ENCODE peak calls at places on chromosomes 6 and 20, in six cellular contexts. Q, A, T, C, L and R are unnamed samples.

GRCh38 chr6:104537185-104537584 is 322.5 kb downstream of the HACE1 start:
- DNase-seq in Q (peak), A (no peak), T (no peak), C (peak), L (no peak), R (peak)

GRCh38 chr20:23092861-23093543 is 6.9 kb upstream of the CD93 start:
- DNase-seq in Q (no peak), A (no peak), T (no peak), C (no peak), L (no peak), R (no peak)

GRCh38 chr6:75430631-75431345 is 62.8 kb downstream of the FILIP1 start:
- DNase-seq in Q (peak), A (no peak), T (no peak), C (no peak), L (no peak), R (no peak)

GRCh38 chr6:150315626-150316025 is 53.2 kb upstream of the IYD start:
- DNase-seq in Q (no peak), A (no peak), T (no peak), C (no peak), L (no peak), R (no peak)

GRCh38 chr6:9540534-9541126 is 874.2 kb downstream of the TFAP2A start:
- DNase-seq in Q (peak), A (no peak), T (no peak), C (peak), L (peak), R (peak)

GRCh38 chr20:34709044-34709835 is 5.1 kb downstream of the TP53INP2 start:
- DNase-seq in Q (peak), A (peak), T (peak), C (peak), L (peak), R (peak)

GRCh38 chr6:151240036-151240685 is 394 bp downstream of the AKAP12 start:
- DNase-seq in Q (peak), A (peak), T (peak), C (peak), L (peak), R (peak)

GRCh38 chr6:151096255-151096612 is 143.5 kb upstream of the AKAP12 start:
- DNase-seq in Q (no peak), A (no peak), T (no peak), C (no peak), L (no peak), R (no peak)

GRCh38 chr6:30599625-30600324 is 17.3 kb downstream of the PPP1R10 start:
- DNase-seq in Q (no peak), A (no peak), T (no peak), C (no peak), L (peak), R (no peak)

DNA sequence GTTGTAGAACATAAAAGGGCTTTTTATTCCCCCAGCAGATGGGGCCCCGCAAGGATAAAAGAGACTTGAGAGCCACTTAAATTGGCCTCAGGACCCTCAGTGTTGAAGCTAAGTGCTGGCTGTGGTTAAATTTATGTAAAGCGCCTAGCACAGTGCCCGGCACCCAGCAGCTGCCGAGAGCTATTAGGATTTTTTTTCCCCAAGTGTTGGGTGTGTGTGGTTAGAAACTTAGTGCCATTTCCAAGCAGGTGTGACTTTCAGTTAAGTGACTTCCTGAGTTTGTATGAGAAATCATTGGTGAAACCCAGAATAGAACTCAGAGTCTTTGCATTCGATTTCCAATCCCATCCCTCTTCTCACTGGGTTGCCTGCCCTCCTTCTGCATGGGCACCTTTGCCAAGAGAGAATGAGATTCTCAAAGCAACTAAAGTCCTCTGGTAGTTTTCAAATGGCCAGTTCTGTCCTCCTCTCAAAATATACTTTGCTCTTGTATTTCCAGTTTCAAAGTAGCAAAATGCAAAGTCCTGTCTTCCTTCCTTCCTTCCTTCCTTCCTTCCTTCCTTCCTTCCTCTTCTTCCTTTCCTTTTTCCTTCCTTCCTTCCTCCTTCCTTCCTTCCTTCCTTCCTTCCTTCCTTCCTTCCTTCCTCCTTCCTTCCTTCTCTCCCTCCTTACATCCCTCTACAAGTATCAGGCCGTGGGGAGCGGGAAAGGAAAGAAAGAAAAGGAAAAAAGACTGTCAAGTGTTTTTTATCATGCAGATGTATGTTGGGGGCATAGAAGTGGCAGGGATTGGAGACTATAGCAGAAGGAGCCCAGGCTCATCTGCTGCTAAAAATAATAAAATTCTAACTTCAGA is 265.0 kb downstream of the CD83 start:
- DNase-seq in Q (no peak), A (no peak), T (no peak), C (no peak), L (no peak), R (no peak)
- H2AK5ac ChIP-seq in Q (no peak), A (no peak), T (peak), C (no peak), L (no peak), R (no peak)

GRCh38 chr6:170155464-170156196 is 135.2 kb downstream of the DLL1 start:
- DNase-seq in Q (no peak), A (no peak), T (no peak), C (no peak), L (no peak), R (no peak)
- H2AK5ac ChIP-seq in Q (no peak), A (no peak), T (no peak), C (no peak), L (no peak), R (no peak)

DNA sequence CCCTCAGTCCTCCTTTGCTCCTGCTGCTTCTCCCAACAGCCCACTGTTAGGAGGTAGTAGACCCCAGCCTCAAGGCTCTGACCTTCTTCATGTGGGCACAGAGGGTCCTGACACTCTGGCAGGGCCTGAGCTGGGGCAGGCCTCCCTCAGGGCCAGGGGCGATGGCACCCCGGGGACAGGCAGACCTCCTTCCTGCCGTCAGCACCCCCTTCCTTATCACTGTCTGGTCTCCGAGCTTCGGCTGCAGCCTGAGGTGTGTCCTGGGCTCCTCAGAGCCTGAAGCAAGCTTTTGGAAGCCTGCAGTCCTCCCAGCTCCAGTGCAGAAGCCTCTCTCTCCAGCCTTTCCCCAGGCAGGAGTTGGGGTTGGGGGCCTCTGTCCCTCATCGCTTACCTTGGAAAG is 22.0 kb downstream of the SPDEF start:
- DNase-seq in Q (no peak), A (no peak), T (no peak), C (no peak), L (no peak), R (no peak)
- H2AK5ac ChIP-seq in Q (no peak), A (no peak), T (no peak), C (no peak), L (no peak), R (no peak)

GRCh38 chr20:61493798-61494305 is 241.8 kb downstream of the CDH4 start:
- DNase-seq in Q (no peak), A (peak), T (no peak), C (no peak), L (no peak), R (no peak)
- H2AK5ac ChIP-seq in Q (no peak), A (no peak), T (peak), C (no peak), L (no peak), R (no peak)

GRCh38 chr6:5832621-5833107 is 174.1 kb downstream of the NRN1 start:
- DNase-seq in Q (no peak), A (no peak), T (no peak), C (no peak), L (no peak), R (no peak)
- H2AK5ac ChIP-seq in Q (no peak), A (no peak), T (no peak), C (no peak), L (no peak), R (no peak)

DNA sequence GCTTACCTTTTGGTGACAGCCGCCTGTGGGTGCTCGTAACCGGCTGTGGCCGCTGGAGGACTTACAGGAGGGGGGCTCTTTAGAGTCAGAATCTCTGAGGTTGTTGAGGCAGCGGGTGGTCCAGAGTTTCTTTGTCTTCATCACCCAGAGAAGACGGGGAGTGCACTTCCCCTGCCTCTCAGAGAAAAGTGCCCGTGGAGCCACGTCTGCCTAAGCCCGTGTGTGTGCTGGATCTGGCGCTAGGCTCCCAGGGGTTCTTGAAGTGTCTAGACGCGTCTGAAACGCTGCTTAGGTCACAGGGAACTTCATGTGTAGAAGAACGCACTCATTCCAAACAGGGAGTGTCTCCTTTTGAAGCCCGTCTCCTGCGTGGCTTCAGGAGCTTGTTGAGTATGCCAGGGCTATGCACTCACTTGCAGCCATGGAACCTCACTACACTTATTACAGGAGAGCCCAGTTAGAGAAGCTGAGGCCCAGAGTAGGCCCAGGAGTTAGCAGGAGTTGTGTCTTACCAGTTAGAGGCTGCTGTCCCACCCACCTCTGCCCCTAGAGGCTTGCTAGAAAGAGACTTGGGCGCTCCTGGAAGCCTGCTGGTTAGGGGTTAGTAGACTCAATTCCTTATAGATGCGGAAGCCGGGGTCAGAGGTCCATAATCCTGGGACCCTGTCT is 1.3 kb downstream of the LSM14B start:
- DNase-seq in Q (peak), A (no peak), T (no peak), C (peak), L (peak), R (peak)
- H2AK5ac ChIP-seq in Q (no peak), A (no peak), T (no peak), C (peak), L (no peak), R (no peak)

GRCh38 chr6:24595910-24596525 is 50.0 kb downstream of the KIAA0319 start:
- DNase-seq in Q (no peak), A (no peak), T (no peak), C (no peak), L (no peak), R (no peak)
- H2AK5ac ChIP-seq in Q (no peak), A (no peak), T (no peak), C (no peak), L (no peak), R (no peak)

GRCh38 chr20:45834797-45835161 is 1.2 kb downstream of the SNX21 start:
- DNase-seq in Q (no peak), A (no peak), T (no peak), C (no peak), L (no peak), R (no peak)
- H2AK5ac ChIP-seq in Q (no peak), A (no peak), T (no peak), C (peak), L (no peak), R (no peak)

GRCh38 chr6:22281691-22282090 is 15.1 kb downstream of the PRL start:
- DNase-seq in Q (no peak), A (no peak), T (no peak), C (no peak), L (no peak), R (no peak)

DNA sequence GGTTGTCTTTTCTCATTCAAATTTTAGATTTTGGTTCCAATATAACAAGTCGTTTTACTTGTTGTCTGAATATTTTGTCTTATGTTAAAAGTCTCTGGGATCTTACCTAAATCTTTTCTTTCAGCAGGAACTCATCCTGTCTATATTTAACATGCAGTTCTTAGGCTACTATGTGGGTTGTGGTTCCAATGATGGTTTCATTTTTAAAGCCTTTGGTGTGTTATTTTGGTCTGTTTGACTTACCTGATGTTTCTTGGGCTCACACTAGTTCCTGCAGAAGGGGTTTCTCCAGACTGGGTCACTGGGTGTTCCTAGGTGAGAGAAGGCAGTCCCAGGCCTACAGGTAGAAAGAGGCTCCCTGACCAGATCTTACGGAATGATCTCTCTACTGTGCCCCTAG is 17.4 kb downstream of the PRL start:
- DNase-seq in Q (no peak), A (no peak), T (no peak), C (no peak), L (no peak), R (no peak)
- H2AK5ac ChIP-seq in Q (no peak), A (no peak), T (no peak), C (no peak), L (no peak), R (no peak)